ENCODE peak calls at places on chromosomes 13 and 19, in seven cellular contexts. H, W, A, N, V, Z and K are unnamed samples.

GRCh38 chr13:112647256-112647655 is 42.6 kb upstream of the ATP11A start:
- DNase-seq in H (no peak), W (no peak), A (no peak), N (no peak), V (no peak), Z (no peak), K (peak)

GRCh38 chr13:28492527-28493367 is 2.2 kb downstream of the FLT1 start:
- DNase-seq in H (no peak), W (peak), A (no peak), N (no peak), V (no peak), Z (no peak), K (no peak)

GRCh38 chr19:2478756-2479555 is 3.0 kb downstream of the GADD45B start:
- DNase-seq in H (peak), W (peak), A (peak), N (peak), V (peak), Z (no peak), K (peak)

GRCh38 chr19:1226227-1226518 is 11.6 kb downstream of the CBARP start:
- DNase-seq in H (no peak), W (no peak), A (no peak), N (no peak), V (no peak), Z (no peak), K (no peak)

GRCh38 chr19:5961969-5962945 is 15.7 kb downstream of the RANBP3 start:
- DNase-seq in H (peak), W (no peak), A (no peak), N (no peak), V (peak), Z (peak), K (peak)

GRCh38 chr19:45507864-45508680 is 793 bp downstream of the VASP start:
- DNase-seq in H (peak), W (peak), A (no peak), N (peak), V (peak), Z (peak), K (peak)

GRCh38 chr13:44904982-44905381 is 84.3 kb downstream of the NUFIP1 start:
- DNase-seq in H (peak), W (no peak), A (no peak), N (no peak), V (peak), Z (peak), K (no peak)

GRCh38 chr19:55698256-55698655 is 23.2 kb downstream of the EPN1 start:
- DNase-seq in H (no peak), W (no peak), A (no peak), N (peak), V (no peak), Z (no peak), K (no peak)

GRCh38 chr13:30186644-30187431 is 120.5 kb downstream of the KATNAL1 start:
- DNase-seq in H (no peak), W (no peak), A (no peak), N (no peak), V (no peak), Z (peak), K (no peak)

GRCh38 chr19:17289489-17289888 is 7.8 kb downstream of the ANKLE1 start:
- DNase-seq in H (peak), W (no peak), A (no peak), N (no peak), V (peak), Z (no peak), K (no peak)

GRCh38 chr13:34208326-34208725 is 390.4 kb downstream of the RFC3 start:
- DNase-seq in H (no peak), W (no peak), A (no peak), N (no peak), V (no peak), Z (no peak), K (no peak)

GRCh38 chr13:93364166-93364565 is 137.6 kb downstream of the GPC6 start:
- DNase-seq in H (peak), W (no peak), A (no peak), N (no peak), V (no peak), Z (no peak), K (no peak)

GRCh38 chr13:62092536-62092935 is 676.9 kb upstream of the PCDH20 start:
- DNase-seq in H (no peak), W (no peak), A (no peak), N (no peak), V (no peak), Z (no peak), K (no peak)

GRCh38 chr13:26656919-26657318 is 99.4 kb downstream of the WASF3 start:
- DNase-seq in H (peak), W (no peak), A (no peak), N (no peak), V (peak), Z (peak), K (no peak)

GRCh38 chr19:52898101-52898500 is 666 bp upstream of the ZNF320 start:
- DNase-seq in H (no peak), W (no peak), A (no peak), N (no peak), V (no peak), Z (no peak), K (no peak)

GRCh38 chr13:53089951-53090350 is 61.3 kb downstream of the OLFM4 start:
- DNase-seq in H (no peak), W (no peak), A (no peak), N (no peak), V (no peak), Z (no peak), K (no peak)

GRCh38 chr13:72656357-72656756 is 71.1 kb downstream of the MZT1 start:
- DNase-seq in H (no peak), W (no peak), A (no peak), N (no peak), V (no peak), Z (no peak), K (no peak)

GRCh38 chr13:43272866-43273265 is 249.5 kb downstream of the DNAJC15 start:
- DNase-seq in H (no peak), W (no peak), A (no peak), N (no peak), V (no peak), Z (peak), K (no peak)

GRCh38 chr19:52590728-52591127 is 20.6 kb downstream of the ZNF701 start:
- DNase-seq in H (no peak), W (no peak), A (no peak), N (no peak), V (no peak), Z (peak), K (no peak)

GRCh38 chr13:113982296-113982661 is 8.4 kb upstream of the C13orf46 start:
- DNase-seq in H (no peak), W (no peak), A (no peak), N (peak), V (no peak), Z (no peak), K (peak)

GRCh38 chr19:31066385-31066784 is 282.9 kb downstream of the TSHZ3 start:
- DNase-seq in H (peak), W (no peak), A (no peak), N (no peak), V (peak), Z (no peak), K (no peak)

GRCh38 chr13:74129500-74130144 is 4.6 kb downstream of the KLF12 start:
- DNase-seq in H (peak), W (no peak), A (no peak), N (no peak), V (no peak), Z (no peak), K (no peak)

GRCh38 chr13:101309014-101309619 is 107.2 kb downstream of the NALCN start:
- DNase-seq in H (peak), W (no peak), A (no peak), N (no peak), V (peak), Z (no peak), K (no peak)

GRCh38 chr13:27053902-27054595 is 117.6 kb downstream of the USP12 start:
- DNase-seq in H (peak), W (no peak), A (no peak), N (no peak), V (peak), Z (no peak), K (no peak)

GRCh38 chr13:66222926-66223325 is 1007.2 kb downstream of the PCDH9 start:
- DNase-seq in H (no peak), W (no peak), A (no peak), N (no peak), V (no peak), Z (no peak), K (no peak)

GRCh38 chr13:48160879-48161278 is 66.0 kb upstream of the MED4 start:
- DNase-seq in H (peak), W (no peak), A (no peak), N (no peak), V (no peak), Z (no peak), K (no peak)

GRCh38 chr19:794989-795658 is 2.1 kb upstream of the PTBP1 start:
- DNase-seq in H (no peak), W (no peak), A (no peak), N (no peak), V (no peak), Z (no peak), K (no peak)

GRCh38 chr19:47013041-47013517 is 6.6 kb upstream of the NPAS1 start:
- DNase-seq in H (peak), W (peak), A (peak), N (peak), V (peak), Z (peak), K (peak)

GRCh38 chr19:55149078-55150003 is at the start of gene TNNT1:
- DNase-seq in H (no peak), W (no peak), A (no peak), N (no peak), V (peak), Z (no peak), K (no peak)